ENCODE peak calls at places on chromosomes 2 and 18, in four cellular contexts. One of them, this sample, is unnamed.

GRCh38 chr2:128187032-128187654 is 96.1 kb downstream of the UGGT1 start:
- DNase-seq in brain microvascular endothelial cell: peak
- DNase-seq in effector memory CD4-positive, alpha-beta T cell: no peak
- DNase-seq in activated CD4-positive, alpha-beta T cell treated with anti-CD3 and anti-CD28 coated beads, Interleukin-2, amount 10 ng/mL, durations not matched to agents 7 days and 5 days: no peak
- DNase-seq in this sample: no peak

GRCh38 chr18:22164337-22165048 is 4.9 kb upstream of the GATA6 start:
- DNase-seq in activated CD4-positive, alpha-beta T cell treated with anti-CD3 and anti-CD28 coated beads, Interleukin-2, amount 10 ng/mL, durations not matched to agents 7 days and 5 days: no peak
- DNase-seq in effector memory CD4-positive, alpha-beta T cell: no peak
- DNase-seq in brain microvascular endothelial cell: no peak
- DNase-seq in this sample: no peak

GRCh38 chr18:23331091-23331920 is 121.8 kb upstream of the RIOK3 start:
- DNase-seq in effector memory CD4-positive, alpha-beta T cell: no peak
- DNase-seq in activated CD4-positive, alpha-beta T cell treated with anti-CD3 and anti-CD28 coated beads, Interleukin-2, amount 10 ng/mL, durations not matched to agents 7 days and 5 days: no peak
- DNase-seq in brain microvascular endothelial cell: no peak
- DNase-seq in this sample: no peak

GRCh38 chr2:22894761-22895160 is 490.2 kb upstream of the KLHL29 start:
- DNase-seq in effector memory CD4-positive, alpha-beta T cell: no peak
- DNase-seq in activated CD4-positive, alpha-beta T cell treated with anti-CD3 and anti-CD28 coated beads, Interleukin-2, amount 10 ng/mL, durations not matched to agents 7 days and 5 days: no peak
- DNase-seq in brain microvascular endothelial cell: no peak
- DNase-seq in this sample: no peak

GRCh38 chr2:238908960-238909951 is 61.4 kb downstream of the TWIST2 start:
- DNase-seq in effector memory CD4-positive, alpha-beta T cell: no peak
- DNase-seq in activated CD4-positive, alpha-beta T cell treated with anti-CD3 and anti-CD28 coated beads, Interleukin-2, amount 10 ng/mL, durations not matched to agents 7 days and 5 days: no peak
- DNase-seq in brain microvascular endothelial cell: peak
- DNase-seq in this sample: no peak

GRCh38 chr2:80515961-80516360 is 211.4 kb upstream of the LRRTM1 start:
- DNase-seq in effector memory CD4-positive, alpha-beta T cell: no peak
- DNase-seq in brain microvascular endothelial cell: no peak
- DNase-seq in activated CD4-positive, alpha-beta T cell treated with anti-CD3 and anti-CD28 coated beads, Interleukin-2, amount 10 ng/mL, durations not matched to agents 7 days and 5 days: no peak
- DNase-seq in this sample: no peak

GRCh38 chr18:35466815-35467623 is 30.7 kb downstream of the INO80C start:
- DNase-seq in brain microvascular endothelial cell: no peak
- DNase-seq in effector memory CD4-positive, alpha-beta T cell: no peak
- DNase-seq in activated CD4-positive, alpha-beta T cell treated with anti-CD3 and anti-CD28 coated beads, Interleukin-2, amount 10 ng/mL, durations not matched to agents 7 days and 5 days: no peak
- DNase-seq in this sample: no peak

GRCh38 chr2:166700079-166700478 is 188.2 kb upstream of the XIRP2 start:
- DNase-seq in activated CD4-positive, alpha-beta T cell treated with anti-CD3 and anti-CD28 coated beads, Interleukin-2, amount 10 ng/mL, durations not matched to agents 7 days and 5 days: no peak
- DNase-seq in brain microvascular endothelial cell: no peak
- DNase-seq in effector memory CD4-positive, alpha-beta T cell: no peak
- DNase-seq in this sample: no peak

GRCh38 chr2:235347691-235348090 is 146.2 kb upstream of the AGAP1 start:
- DNase-seq in brain microvascular endothelial cell: peak
- DNase-seq in effector memory CD4-positive, alpha-beta T cell: no peak
- DNase-seq in activated CD4-positive, alpha-beta T cell treated with anti-CD3 and anti-CD28 coated beads, Interleukin-2, amount 10 ng/mL, durations not matched to agents 7 days and 5 days: no peak
- DNase-seq in this sample: no peak

GRCh38 chr18:26854292-26854881 is 11.1 kb downstream of the AQP4 start:
- DNase-seq in activated CD4-positive, alpha-beta T cell treated with anti-CD3 and anti-CD28 coated beads, Interleukin-2, amount 10 ng/mL, durations not matched to agents 7 days and 5 days: no peak
- DNase-seq in effector memory CD4-positive, alpha-beta T cell: no peak
- DNase-seq in brain microvascular endothelial cell: no peak
- DNase-seq in this sample: no peak

GRCh38 chr18:23721711-23722479 is 32.6 kb downstream of the LAMA3 start:
- DNase-seq in activated CD4-positive, alpha-beta T cell treated with anti-CD3 and anti-CD28 coated beads, Interleukin-2, amount 10 ng/mL, durations not matched to agents 7 days and 5 days: no peak
- DNase-seq in brain microvascular endothelial cell: peak
- DNase-seq in effector memory CD4-positive, alpha-beta T cell: no peak
- DNase-seq in this sample: no peak

GRCh38 chr2:129781749-129782617 is 197.5 kb upstream of the RAB6C start:
- DNase-seq in activated CD4-positive, alpha-beta T cell treated with anti-CD3 and anti-CD28 coated beads, Interleukin-2, amount 10 ng/mL, durations not matched to agents 7 days and 5 days: no peak
- DNase-seq in effector memory CD4-positive, alpha-beta T cell: no peak
- DNase-seq in brain microvascular endothelial cell: no peak
- DNase-seq in this sample: no peak

GRCh38 chr2:105487142-105488069 is 88.6 kb upstream of the FHL2 start:
- DNase-seq in brain microvascular endothelial cell: peak
- DNase-seq in effector memory CD4-positive, alpha-beta T cell: no peak
- DNase-seq in activated CD4-positive, alpha-beta T cell treated with anti-CD3 and anti-CD28 coated beads, Interleukin-2, amount 10 ng/mL, durations not matched to agents 7 days and 5 days: no peak
- DNase-seq in this sample: no peak

GRCh38 chr2:61247204-61247812 is 85.3 kb downstream of the C2orf74 start:
- DNase-seq in effector memory CD4-positive, alpha-beta T cell: no peak
- DNase-seq in activated CD4-positive, alpha-beta T cell treated with anti-CD3 and anti-CD28 coated beads, Interleukin-2, amount 10 ng/mL, durations not matched to agents 7 days and 5 days: no peak
- DNase-seq in brain microvascular endothelial cell: peak
- DNase-seq in this sample: no peak

GRCh38 chr2:3523551-3524041 is 4.3 kb upstream of the ADI1 start:
- DNase-seq in activated CD4-positive, alpha-beta T cell treated with anti-CD3 and anti-CD28 coated beads, Interleukin-2, amount 10 ng/mL, durations not matched to agents 7 days and 5 days: no peak
- DNase-seq in effector memory CD4-positive, alpha-beta T cell: no peak
- DNase-seq in brain microvascular endothelial cell: no peak
- DNase-seq in this sample: no peak

GRCh38 chr18:45962461-45962860 is 4.7 kb downstream of the EPG5 start:
- DNase-seq in brain microvascular endothelial cell: peak
- DNase-seq in effector memory CD4-positive, alpha-beta T cell: peak
- DNase-seq in activated CD4-positive, alpha-beta T cell treated with anti-CD3 and anti-CD28 coated beads, Interleukin-2, amount 10 ng/mL, durations not matched to agents 7 days and 5 days: peak
- DNase-seq in this sample: peak

GRCh38 chr2:109352898-109353689 is 224.1 kb downstream of the SH3RF3 start:
- DNase-seq in effector memory CD4-positive, alpha-beta T cell: no peak
- DNase-seq in activated CD4-positive, alpha-beta T cell treated with anti-CD3 and anti-CD28 coated beads, Interleukin-2, amount 10 ng/mL, durations not matched to agents 7 days and 5 days: no peak
- DNase-seq in brain microvascular endothelial cell: no peak
- DNase-seq in this sample: no peak

GRCh38 chr2:98869272-98869641 is 66.8 kb downstream of the CRACDL start:
- DNase-seq in brain microvascular endothelial cell: no peak
- DNase-seq in effector memory CD4-positive, alpha-beta T cell: no peak
- DNase-seq in activated CD4-positive, alpha-beta T cell treated with anti-CD3 and anti-CD28 coated beads, Interleukin-2, amount 10 ng/mL, durations not matched to agents 7 days and 5 days: no peak
- DNase-seq in this sample: no peak

GRCh38 chr2:18378020-18378653 is 182.3 kb downstream of the RDH14 start:
- DNase-seq in effector memory CD4-positive, alpha-beta T cell: no peak
- DNase-seq in activated CD4-positive, alpha-beta T cell treated with anti-CD3 and anti-CD28 coated beads, Interleukin-2, amount 10 ng/mL, durations not matched to agents 7 days and 5 days: peak
- DNase-seq in brain microvascular endothelial cell: peak
- DNase-seq in this sample: no peak

GRCh38 chr2:238998775-238999174 is 150.9 kb downstream of the TWIST2 start:
- DNase-seq in effector memory CD4-positive, alpha-beta T cell: no peak
- DNase-seq in activated CD4-positive, alpha-beta T cell treated with anti-CD3 and anti-CD28 coated beads, Interleukin-2, amount 10 ng/mL, durations not matched to agents 7 days and 5 days: no peak
- DNase-seq in brain microvascular endothelial cell: no peak
- DNase-seq in this sample: no peak

GRCh38 chr2:9824441-9824840 is 18.8 kb upstream of the TAF1B start:
- DNase-seq in activated CD4-positive, alpha-beta T cell treated with anti-CD3 and anti-CD28 coated beads, Interleukin-2, amount 10 ng/mL, durations not matched to agents 7 days and 5 days: no peak
- DNase-seq in brain microvascular endothelial cell: no peak
- DNase-seq in effector memory CD4-positive, alpha-beta T cell: no peak
- DNase-seq in this sample: no peak

GRCh38 chr2:18119883-18120282 is 241.4 kb downstream of the KCNS3 start:
- DNase-seq in activated CD4-positive, alpha-beta T cell treated with anti-CD3 and anti-CD28 coated beads, Interleukin-2, amount 10 ng/mL, durations not matched to agents 7 days and 5 days: no peak
- DNase-seq in brain microvascular endothelial cell: peak
- DNase-seq in effector memory CD4-positive, alpha-beta T cell: no peak
- DNase-seq in this sample: no peak

GRCh38 chr18:69730664-69731063 is 217.0 kb downstream of the CD226 start:
- DNase-seq in effector memory CD4-positive, alpha-beta T cell: no peak
- DNase-seq in activated CD4-positive, alpha-beta T cell treated with anti-CD3 and anti-CD28 coated beads, Interleukin-2, amount 10 ng/mL, durations not matched to agents 7 days and 5 days: no peak
- DNase-seq in brain microvascular endothelial cell: no peak
- DNase-seq in this sample: no peak

GRCh38 chr2:47653909-47654789 is 128.8 kb upstream of the MSH6 start:
- DNase-seq in brain microvascular endothelial cell: peak
- DNase-seq in effector memory CD4-positive, alpha-beta T cell: no peak
- DNase-seq in activated CD4-positive, alpha-beta T cell treated with anti-CD3 and anti-CD28 coated beads, Interleukin-2, amount 10 ng/mL, durations not matched to agents 7 days and 5 days: no peak
- DNase-seq in this sample: no peak

GRCh38 chr2:153739394-153739793 is 132.3 kb upstream of the GALNT13 start:
- DNase-seq in activated CD4-positive, alpha-beta T cell treated with anti-CD3 and anti-CD28 coated beads, Interleukin-2, amount 10 ng/mL, durations not matched to agents 7 days and 5 days: no peak
- DNase-seq in brain microvascular endothelial cell: no peak
- DNase-seq in effector memory CD4-positive, alpha-beta T cell: no peak
- DNase-seq in this sample: no peak

GRCh38 chr2:50491541-50492114 is 540.3 kb downstream of the NRXN1 start:
- DNase-seq in brain microvascular endothelial cell: peak
- DNase-seq in activated CD4-positive, alpha-beta T cell treated with anti-CD3 and anti-CD28 coated beads, Interleukin-2, amount 10 ng/mL, durations not matched to agents 7 days and 5 days: peak
- DNase-seq in effector memory CD4-positive, alpha-beta T cell: no peak
- DNase-seq in this sample: no peak

GRCh38 chr2:140041801-140042200 is 1261.6 kb upstream of the NXPH2 start:
- DNase-seq in activated CD4-positive, alpha-beta T cell treated with anti-CD3 and anti-CD28 coated beads, Interleukin-2, amount 10 ng/mL, durations not matched to agents 7 days and 5 days: no peak
- DNase-seq in effector memory CD4-positive, alpha-beta T cell: no peak
- DNase-seq in brain microvascular endothelial cell: no peak
- DNase-seq in this sample: no peak

GRCh38 chr2:30463535-30463934 is 16.5 kb downstream of the LCLAT1 start:
- DNase-seq in activated CD4-positive, alpha-beta T cell treated with anti-CD3 and anti-CD28 coated beads, Interleukin-2, amount 10 ng/mL, durations not matched to agents 7 days and 5 days: no peak
- DNase-seq in effector memory CD4-positive, alpha-beta T cell: no peak
- DNase-seq in brain microvascular endothelial cell: no peak
- DNase-seq in this sample: no peak

GRCh38 chr2:159615187-159615935 is 987 bp downstream of the BAZ2B start:
- DNase-seq in brain microvascular endothelial cell: peak
- DNase-seq in activated CD4-positive, alpha-beta T cell treated with anti-CD3 and anti-CD28 coated beads, Interleukin-2, amount 10 ng/mL, durations not matched to agents 7 days and 5 days: peak
- DNase-seq in effector memory CD4-positive, alpha-beta T cell: no peak
- DNase-seq in this sample: peak

GRCh38 chr2:159612255-159612901 is 4.0 kb downstream of the BAZ2B start:
- DNase-seq in brain microvascular endothelial cell: no peak
- DNase-seq in effector memory CD4-positive, alpha-beta T cell: no peak
- DNase-seq in activated CD4-positive, alpha-beta T cell treated with anti-CD3 and anti-CD28 coated beads, Interleukin-2, amount 10 ng/mL, durations not matched to agents 7 days and 5 days: no peak
- DNase-seq in this sample: no peak

GRCh38 chr2:28895189-28895893 is 874 bp downstream of the WDR43 start:
- DNase-seq in effector memory CD4-positive, alpha-beta T cell: no peak
- DNase-seq in activated CD4-positive, alpha-beta T cell treated with anti-CD3 and anti-CD28 coated beads, Interleukin-2, amount 10 ng/mL, durations not matched to agents 7 days and 5 days: peak
- DNase-seq in brain microvascular endothelial cell: peak
- DNase-seq in this sample: no peak

GRCh38 chr2:220015576-220015975 is 388.1 kb downstream of the SLC4A3 start:
- DNase-seq in activated CD4-positive, alpha-beta T cell treated with anti-CD3 and anti-CD28 coated beads, Interleukin-2, amount 10 ng/mL, durations not matched to agents 7 days and 5 days: no peak
- DNase-seq in brain microvascular endothelial cell: no peak
- DNase-seq in effector memory CD4-positive, alpha-beta T cell: no peak
- DNase-seq in this sample: no peak

GRCh38 chr2:104874230-104874629 is 20.3 kb downstream of the POU3F3 start:
- DNase-seq in effector memory CD4-positive, alpha-beta T cell: no peak
- DNase-seq in brain microvascular endothelial cell: no peak
- DNase-seq in activated CD4-positive, alpha-beta T cell treated with anti-CD3 and anti-CD28 coated beads, Interleukin-2, amount 10 ng/mL, durations not matched to agents 7 days and 5 days: no peak
- DNase-seq in this sample: no peak

GRCh38 chr2:127193948-127194267 is 26.2 kb downstream of the CYP27C1 start:
- DNase-seq in activated CD4-positive, alpha-beta T cell treated with anti-CD3 and anti-CD28 coated beads, Interleukin-2, amount 10 ng/mL, durations not matched to agents 7 days and 5 days: no peak
- DNase-seq in brain microvascular endothelial cell: peak
- DNase-seq in effector memory CD4-positive, alpha-beta T cell: no peak
- DNase-seq in this sample: no peak

GRCh38 chr2:105111365-105112150 is 73.7 kb downstream of the MRPS9 start:
- DNase-seq in effector memory CD4-positive, alpha-beta T cell: no peak
- DNase-seq in brain microvascular endothelial cell: no peak
- DNase-seq in activated CD4-positive, alpha-beta T cell treated with anti-CD3 and anti-CD28 coated beads, Interleukin-2, amount 10 ng/mL, durations not matched to agents 7 days and 5 days: no peak
- DNase-seq in this sample: no peak

GRCh38 chr2:70541481-70542020 is 12.1 kb downstream of the TGFA start:
- DNase-seq in activated CD4-positive, alpha-beta T cell treated with anti-CD3 and anti-CD28 coated beads, Interleukin-2, amount 10 ng/mL, durations not matched to agents 7 days and 5 days: no peak
- DNase-seq in brain microvascular endothelial cell: no peak
- DNase-seq in effector memory CD4-positive, alpha-beta T cell: no peak
- DNase-seq in this sample: no peak

GRCh38 chr2:145286716-145287115 is 766.8 kb upstream of the ZEB2 start:
- DNase-seq in activated CD4-positive, alpha-beta T cell treated with anti-CD3 and anti-CD28 coated beads, Interleukin-2, amount 10 ng/mL, durations not matched to agents 7 days and 5 days: no peak
- DNase-seq in effector memory CD4-positive, alpha-beta T cell: no peak
- DNase-seq in brain microvascular endothelial cell: no peak
- DNase-seq in this sample: no peak

GRCh38 chr2:54728669-54729120 is 5.2 kb downstream of the EML6 start:
- DNase-seq in activated CD4-positive, alpha-beta T cell treated with anti-CD3 and anti-CD28 coated beads, Interleukin-2, amount 10 ng/mL, durations not matched to agents 7 days and 5 days: no peak
- DNase-seq in brain microvascular endothelial cell: peak
- DNase-seq in effector memory CD4-positive, alpha-beta T cell: no peak
- DNase-seq in this sample: no peak

GRCh38 chr2:84918430-84918829 is 13.0 kb downstream of the TMSB10 start:
- DNase-seq in activated CD4-positive, alpha-beta T cell treated with anti-CD3 and anti-CD28 coated beads, Interleukin-2, amount 10 ng/mL, durations not matched to agents 7 days and 5 days: no peak
- DNase-seq in brain microvascular endothelial cell: no peak
- DNase-seq in effector memory CD4-positive, alpha-beta T cell: no peak
- DNase-seq in this sample: no peak